ENCODE peak calls at places on chromosomes 4 and X, in eight cellular contexts. M is tibial artery, P is heart right ventricle, K is right atrium auricular region, R is fibroblast of lung, B is colonic mucosa, E is astrocyte of the spinal cord, I is cardiac muscle cell. T is an unnamed sample.

GRCh38 chr4:106868381-106869035 is 167.6 kb downstream of the DKK2 start:
- DNase-seq in M (no peak), P (no peak), K (no peak), R (peak), B (no peak), E (peak), I (peak), T (no peak)

GRCh38 chr4:40349561-40350198 is 14.5 kb downstream of the CHRNA9 start:
- DNase-seq in M (no peak), P (no peak), K (no peak), R (peak), B (no peak), E (peak), I (peak), T (no peak)

GRCh38 chr4:2500547-2500946 is 31.6 kb downstream of the RNF4 start:
- DNase-seq in M (no peak), P (no peak), K (no peak), R (peak), B (no peak), E (peak), I (no peak), T (no peak)

GRCh38 chrX:10242036-10242435 is 85.3 kb downstream of the CLCN4 start:
- DNase-seq in M (no peak), P (no peak), K (no peak), R (no peak), B (no peak), E (no peak), I (no peak), T (no peak)

GRCh38 chrX:22165732-22166457 is 106.8 kb upstream of the CBLL2 start:
- DNase-seq in M (no peak), P (no peak), K (no peak), R (peak), B (no peak), E (peak), I (peak), T (no peak)

GRCh38 chr4:186778134-186778533 is 54.5 kb upstream of the FAT1 start:
- DNase-seq in M (no peak), P (no peak), K (no peak), R (no peak), B (no peak), E (no peak), I (no peak), T (no peak)

GRCh38 chrX:47232803-47233332 is at the start of gene USP11:
- DNase-seq in M (no peak), P (peak), K (no peak), R (peak), B (no peak), E (peak), I (peak), T (peak)

GRCh38 chr4:38190717-38191178 is 230.6 kb downstream of the PTTG2 start:
- DNase-seq in M (peak), P (peak), K (no peak), R (peak), B (no peak), E (peak), I (peak), T (no peak)

GRCh38 chr4:185113340-185113739 is 29.7 kb upstream of the SLC25A4 start:
- DNase-seq in M (no peak), P (no peak), K (no peak), R (no peak), B (no peak), E (no peak), I (peak), T (no peak)

GRCh38 chr4:126583509-126583908 is 1049.2 kb upstream of the INTU start:
- DNase-seq in M (no peak), P (no peak), K (no peak), R (peak), B (no peak), E (no peak), I (peak), T (no peak)

GRCh38 chr4:172725581-172725980 is 443.0 kb upstream of the GALNT7 start:
- DNase-seq in M (no peak), P (no peak), K (no peak), R (peak), B (no peak), E (no peak), I (no peak), T (no peak)

GRCh38 chr4:85147481-85148076 is 181.1 kb upstream of the WDFY3 start:
- DNase-seq in M (peak), P (peak), K (peak), R (peak), B (peak), E (peak), I (peak), T (peak)

GRCh38 chr4:19728773-19729172 is 522.9 kb upstream of the SLIT2 start:
- DNase-seq in M (no peak), P (no peak), K (no peak), R (peak), B (no peak), E (no peak), I (no peak), T (no peak)

GRCh38 chrX:74297766-74298165 is 6.2 kb upstream of the ZCCHC13 start:
- DNase-seq in M (no peak), P (no peak), K (no peak), R (no peak), B (no peak), E (no peak), I (no peak), T (no peak)

GRCh38 chrX:12581546-12581945 is 209.7 kb upstream of the PRPS2 start:
- DNase-seq in M (no peak), P (no peak), K (no peak), R (no peak), B (no peak), E (no peak), I (no peak), T (no peak)

GRCh38 chr4:55345980-55346850 is at the start of gene SRD5A3:
- DNase-seq in M (peak), P (peak), K (peak), R (peak), B (peak), E (peak), I (peak), T (peak)

GRCh38 chr4:169307581-169307980 is 36.8 kb upstream of the SH3RF1 start:
- DNase-seq in M (no peak), P (no peak), K (no peak), R (no peak), B (no peak), E (no peak), I (no peak), T (peak)

GRCh38 chr4:178599521-178599920 is 1157.3 kb upstream of the AGA start:
- DNase-seq in M (no peak), P (no peak), K (no peak), R (no peak), B (no peak), E (no peak), I (no peak), T (peak)

GRCh38 chr4:31189938-31190337 is 469.8 kb downstream of the PCDH7 start:
- DNase-seq in M (no peak), P (no peak), K (no peak), R (no peak), B (no peak), E (no peak), I (no peak), T (no peak)

GRCh38 chr4:11042760-11043159 is 358.2 kb upstream of the CLNK start:
- DNase-seq in M (no peak), P (no peak), K (no peak), R (no peak), B (no peak), E (no peak), I (no peak), T (no peak)

GRCh38 chr4:23856630-23857029 is 33.2 kb downstream of the PPARGC1A start:
- DNase-seq in M (no peak), P (peak), K (no peak), R (no peak), B (peak), E (no peak), I (peak), T (peak)

GRCh38 chr4:38119663-38120374 is 159.6 kb downstream of the PTTG2 start:
- DNase-seq in M (no peak), P (peak), K (no peak), R (peak), B (no peak), E (peak), I (peak), T (no peak)

GRCh38 chr4:89572224-89572858 is 264.6 kb downstream of the SNCA start:
- DNase-seq in M (no peak), P (no peak), K (no peak), R (peak), B (no peak), E (peak), I (peak), T (no peak)

GRCh38 chr4:1984406-1985191 is 24.2 kb downstream of the NELFA start:
- DNase-seq in M (no peak), P (no peak), K (no peak), R (no peak), B (peak), E (no peak), I (no peak), T (no peak)

GRCh38 chr4:44016582-44017421 is 431.8 kb downstream of the KCTD8 start:
- DNase-seq in M (no peak), P (no peak), K (no peak), R (peak), B (no peak), E (peak), I (no peak), T (no peak)

GRCh38 chr4:121900132-121900983 is 30.1 kb upstream of the BBS7 start:
- DNase-seq in M (no peak), P (no peak), K (no peak), R (peak), B (peak), E (peak), I (peak), T (peak)

GRCh38 chrX:46408553-46409407 is 136.4 kb downstream of the ZNF674 start:
- DNase-seq in M (peak), P (peak), K (peak), R (peak), B (peak), E (peak), I (peak), T (peak)

GRCh38 chr4:93063325-93063724 is 759.6 kb downstream of the GRID2 start:
- DNase-seq in M (no peak), P (no peak), K (no peak), R (no peak), B (no peak), E (no peak), I (no peak), T (no peak)

GRCh38 chr4:107265859-107266258 is 229.7 kb upstream of the DKK2 start:
- DNase-seq in M (no peak), P (no peak), K (no peak), R (no peak), B (no peak), E (no peak), I (no peak), T (no peak)

GRCh38 chrX:97529801-97530200 is 646.1 kb downstream of the RPA4 start:
- DNase-seq in M (no peak), P (no peak), K (no peak), R (peak), B (no peak), E (peak), I (peak), T (no peak)

GRCh38 chrX:148498067-148498466 is 2.4 kb upstream of the AFF2 start:
- DNase-seq in M (no peak), P (no peak), K (no peak), R (no peak), B (no peak), E (no peak), I (no peak), T (no peak)

GRCh38 chr4:38757945-38758344 is 24.8 kb downstream of the TLR10 start:
- DNase-seq in M (no peak), P (no peak), K (no peak), R (no peak), B (no peak), E (no peak), I (no peak), T (peak)

GRCh38 chr4:177119693-177120092 is 190.0 kb upstream of the NEIL3 start:
- DNase-seq in M (no peak), P (no peak), K (no peak), R (peak), B (no peak), E (no peak), I (no peak), T (no peak)

GRCh38 chr4:14669418-14669817 is 332.9 kb upstream of the CPEB2 start:
- DNase-seq in M (no peak), P (no peak), K (no peak), R (no peak), B (no peak), E (no peak), I (no peak), T (no peak)

GRCh38 chrX:68945603-68946228 is 116.9 kb downstream of the EFNB1 start:
- DNase-seq in M (no peak), P (no peak), K (peak), R (peak), B (peak), E (peak), I (peak), T (no peak)
- TF ChIP-seq CTCF in M (no peak), P (peak), K (no peak), R (peak), B (no peak), E (peak), I (peak), T (no peak)

GRCh38 chrX:107396235-107396634 is 53.2 kb upstream of the FRMPD3 start:
- DNase-seq in M (no peak), P (no peak), K (no peak), R (no peak), B (no peak), E (no peak), I (no peak), T (no peak)

DNA sequence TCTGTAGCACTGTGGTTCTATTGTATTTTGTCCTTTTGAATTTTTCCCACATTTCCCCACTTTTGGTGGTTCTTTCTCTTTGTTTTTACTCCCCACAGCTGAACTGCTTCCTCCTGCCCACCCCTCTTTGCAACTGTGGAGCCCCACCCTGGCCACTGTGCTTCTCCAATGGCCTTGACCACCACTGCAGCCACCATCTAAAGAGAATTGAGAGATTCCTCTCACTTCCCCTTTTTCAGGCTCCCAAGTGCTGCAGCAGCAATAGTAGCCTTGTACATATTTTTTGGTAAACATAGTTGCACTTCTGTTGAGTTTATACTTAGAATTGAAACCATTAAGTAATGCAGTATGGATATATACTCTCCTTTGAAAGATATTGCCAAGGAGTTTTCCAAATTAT is 51.3 kb upstream of the FRMPD3 start:
- DNase-seq in M (peak), P (peak), K (no peak), R (no peak), B (no peak), E (no peak), I (no peak), T (no peak)
- TF ChIP-seq CTCF in M (no peak), P (no peak), K (no peak), R (no peak), B (no peak), E (no peak), I (no peak), T (no peak)

DNA sequence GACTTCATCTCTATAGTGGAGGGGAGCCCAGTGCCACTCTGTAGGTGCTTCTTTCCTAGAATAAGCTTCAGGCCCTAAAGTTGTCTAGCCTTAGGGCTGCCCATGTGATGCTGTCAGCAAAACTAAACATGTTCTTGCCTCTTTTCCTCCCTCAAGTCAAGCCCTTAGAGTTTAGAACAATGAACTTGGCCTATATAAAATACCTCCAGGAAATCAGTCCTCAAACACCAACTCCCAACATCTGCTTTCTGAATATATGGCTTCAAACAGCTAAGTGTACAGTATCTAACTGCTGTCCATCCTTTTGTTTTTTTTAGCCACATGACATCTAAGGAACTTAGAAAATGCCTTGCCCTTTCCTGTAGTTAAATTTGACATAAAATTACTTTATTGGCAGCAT is 91.0 kb downstream of the MAMLD1 start:
- DNase-seq in M (no peak), P (no peak), K (no peak), R (no peak), B (no peak), E (no peak), I (no peak), T (no peak)
- TF ChIP-seq CTCF in M (no peak), P (no peak), K (no peak), R (no peak), B (no peak), E (no peak), I (no peak), T (no peak)

GRCh38 chr4:75289843-75290616 is 224.2 kb downstream of the RCHY1 start:
- DNase-seq in M (no peak), P (no peak), K (no peak), R (no peak), B (peak), E (no peak), I (peak), T (peak)
- TF ChIP-seq CTCF in M (no peak), P (peak), K (no peak), R (peak), B (peak), E (peak), I (peak), T (no peak)

DNA sequence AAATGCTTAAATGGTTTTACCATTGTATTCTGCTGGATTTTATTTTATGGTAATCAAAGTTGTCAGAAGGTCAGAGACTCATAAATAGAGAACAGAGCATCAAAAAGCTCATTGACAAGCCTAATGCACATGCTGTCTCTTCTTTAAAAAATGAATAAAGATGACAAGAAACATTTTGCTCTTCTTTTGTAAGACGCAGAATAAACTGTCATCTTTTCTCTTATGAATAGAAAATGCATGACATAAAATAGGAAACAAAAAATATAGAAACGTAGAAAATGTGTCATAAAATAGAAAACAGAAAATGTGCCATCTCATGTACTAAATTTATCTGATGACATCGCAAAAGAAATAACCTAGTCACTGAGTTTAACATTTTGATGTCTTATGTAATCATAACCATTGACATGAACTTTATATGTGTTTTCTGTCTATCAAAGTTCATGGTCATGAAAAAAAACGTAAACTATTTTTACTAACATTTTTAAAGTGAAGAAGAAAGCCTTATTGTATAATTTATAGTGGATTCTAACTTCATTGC is 484.1 kb downstream of the TRIML1 start:
- DNase-seq in M (no peak), P (no peak), K (no peak), R (no peak), B (no peak), E (no peak), I (no peak), T (no peak)
- TF ChIP-seq CTCF in M (no peak), P (no peak), K (no peak), R (no peak), B (no peak), E (no peak), I (no peak), T (no peak)